ENCODE peak calls at places on chromosomes 13 and 19, in nine cellular contexts. One of them, this sample, is unnamed.
A peak's percentile ranks its signal among the peaks of the same experiment; 100 is the strongest.

GRCh38 chr19:58477130-58477529 is 978 bp downstream of the ZNF446 start:
- DNase-seq in H54: no peak
- DNase-seq in right lobe of liver: peak; percentile 61
- DNase-seq in ovary: no peak
- DNase-seq in Peyer's patch: no peak
- DNase-seq in IMR-90: no peak
- DNase-seq in transverse colon: no peak
- DNase-seq in upper lobe of left lung: peak; percentile 84
- DNase-seq in stomach: no peak
- DNase-seq in this sample: no peak

GRCh38 chr19:34667349-34668076 is 9.4 kb downstream of the SCGB2B2 start:
- DNase-seq in H54: no peak
- DNase-seq in right lobe of liver: no peak
- DNase-seq in ovary: no peak
- DNase-seq in Peyer's patch: no peak
- DNase-seq in IMR-90: peak; percentile 27
- DNase-seq in transverse colon: no peak
- DNase-seq in upper lobe of left lung: peak; percentile 76
- DNase-seq in stomach: no peak
- DNase-seq in this sample: no peak

GRCh38 chr13:100984349-100984748 is 309.8 kb upstream of the TMTC4 start:
- DNase-seq in H54: no peak
- DNase-seq in right lobe of liver: no peak
- DNase-seq in ovary: no peak
- DNase-seq in Peyer's patch: no peak
- DNase-seq in IMR-90: no peak
- DNase-seq in transverse colon: no peak
- DNase-seq in upper lobe of left lung: no peak
- DNase-seq in stomach: no peak
- DNase-seq in this sample: no peak

GRCh38 chr19:15252398-15253018 is 20.3 kb upstream of the EPHX3 start:
- DNase-seq in H54: peak; percentile 43
- DNase-seq in right lobe of liver: no peak
- DNase-seq in ovary: no peak
- DNase-seq in Peyer's patch: no peak
- DNase-seq in IMR-90: peak; percentile 45
- DNase-seq in transverse colon: no peak
- DNase-seq in upper lobe of left lung: no peak
- DNase-seq in stomach: no peak
- DNase-seq in this sample: no peak

GRCh38 chr13:60617863-60618733 is 221.1 kb downstream of the TDRD3 start:
- DNase-seq in H54: peak; percentile 9
- DNase-seq in right lobe of liver: no peak
- DNase-seq in ovary: no peak
- DNase-seq in Peyer's patch: no peak
- DNase-seq in IMR-90: peak; percentile 36
- DNase-seq in transverse colon: no peak
- DNase-seq in upper lobe of left lung: no peak
- DNase-seq in stomach: no peak
- DNase-seq in this sample: no peak

GRCh38 chr13:93745884-93746283 is 519.3 kb downstream of the GPC6 start:
- DNase-seq in H54: no peak
- DNase-seq in right lobe of liver: no peak
- DNase-seq in ovary: no peak
- DNase-seq in Peyer's patch: no peak
- DNase-seq in IMR-90: peak; percentile 74
- DNase-seq in transverse colon: no peak
- DNase-seq in upper lobe of left lung: no peak
- DNase-seq in stomach: no peak
- DNase-seq in this sample: no peak

GRCh38 chr19:41548954-41549688 is 26.8 kb upstream of the CEACAM21 start:
- DNase-seq in H54: no peak
- DNase-seq in right lobe of liver: no peak
- DNase-seq in ovary: no peak
- DNase-seq in Peyer's patch: peak; percentile 91
- DNase-seq in IMR-90: no peak
- DNase-seq in transverse colon: peak; percentile 71
- DNase-seq in upper lobe of left lung: no peak
- DNase-seq in stomach: peak; percentile 43
- DNase-seq in this sample: no peak

GRCh38 chr13:96984061-96984508 is 10.2 kb downstream of the OXGR1 start:
- DNase-seq in H54: no peak
- DNase-seq in right lobe of liver: no peak
- DNase-seq in ovary: no peak
- DNase-seq in Peyer's patch: peak; percentile 65
- DNase-seq in IMR-90: no peak
- DNase-seq in transverse colon: peak; percentile 76
- DNase-seq in upper lobe of left lung: no peak
- DNase-seq in stomach: peak; percentile 78
- DNase-seq in this sample: peak; percentile 49

DNA sequence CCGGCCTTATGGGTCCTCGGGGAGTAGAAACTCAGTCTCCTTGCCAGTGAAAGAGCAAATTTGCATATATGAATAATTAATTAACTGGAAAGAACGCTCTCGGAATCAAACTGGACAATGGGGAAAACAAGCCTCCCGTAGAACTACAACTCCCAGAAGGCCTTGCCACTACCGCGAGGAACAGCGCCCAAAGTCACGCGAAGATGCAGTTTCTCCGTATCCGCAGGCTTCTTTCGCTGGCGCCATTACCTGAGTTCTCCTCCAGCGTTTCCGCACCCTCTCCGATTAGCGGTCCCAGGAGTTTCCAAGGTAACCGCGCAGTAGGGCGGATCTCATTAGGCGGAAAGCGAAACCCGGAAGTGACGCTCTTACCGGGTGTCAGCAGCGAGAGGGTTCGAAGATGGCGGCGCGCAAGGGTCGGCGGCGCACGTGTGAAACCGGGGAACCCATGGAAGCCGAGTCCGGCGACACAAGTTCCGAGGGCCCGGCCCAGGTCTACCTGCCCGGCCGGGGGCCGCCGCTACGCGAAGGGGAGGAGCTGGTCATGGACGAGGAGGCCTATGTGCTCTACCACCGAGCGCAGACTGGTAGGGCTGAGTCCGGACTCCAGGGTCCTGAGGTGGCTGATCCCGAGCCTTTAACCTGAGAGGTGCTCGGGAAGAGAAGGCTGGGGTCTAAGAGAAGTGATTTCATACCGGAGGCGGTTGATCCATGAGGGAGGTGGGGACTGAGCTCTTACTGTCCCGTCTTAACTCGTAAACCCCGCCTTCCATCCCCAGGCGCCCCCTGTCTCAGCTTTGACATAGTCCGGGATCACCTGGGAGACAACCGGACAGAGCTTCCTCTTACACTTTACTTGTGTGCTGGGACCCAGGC is at the start of gene GRWD1:
- DNase-seq in H54: peak; percentile 95
- DNase-seq in right lobe of liver: peak; percentile 94
- DNase-seq in ovary: peak; percentile 94
- DNase-seq in Peyer's patch: peak; percentile 97
- DNase-seq in IMR-90: peak; percentile 94
- DNase-seq in transverse colon: peak; percentile 93
- DNase-seq in upper lobe of left lung: peak; percentile 93
- DNase-seq in stomach: peak; percentile 91
- DNase-seq in this sample: peak; percentile 95
- TF ChIP-seq POLR2A in H54: peak; percentile 55
- TF ChIP-seq POLR2A in right lobe of liver: peak; percentile 52
- TF ChIP-seq POLR2A in ovary: peak; percentile 70
- TF ChIP-seq POLR2A in Peyer's patch: peak; percentile 29
- TF ChIP-seq POLR2A in IMR-90: peak; percentile 72
- TF ChIP-seq POLR2A in transverse colon: peak; percentile 46
- TF ChIP-seq POLR2A in upper lobe of left lung: no peak
- TF ChIP-seq POLR2A in stomach: no peak
- TF ChIP-seq POLR2A in this sample: peak; percentile 87

GRCh38 chr19:31529121-31529520 is 179.9 kb upstream of the TSHZ3 start:
- DNase-seq in H54: no peak
- DNase-seq in right lobe of liver: no peak
- DNase-seq in ovary: no peak
- DNase-seq in Peyer's patch: no peak
- DNase-seq in IMR-90: no peak
- DNase-seq in transverse colon: no peak
- DNase-seq in upper lobe of left lung: no peak
- DNase-seq in stomach: no peak
- DNase-seq in this sample: no peak
- TF ChIP-seq POLR2A in H54: no peak
- TF ChIP-seq POLR2A in right lobe of liver: no peak
- TF ChIP-seq POLR2A in ovary: no peak
- TF ChIP-seq POLR2A in Peyer's patch: no peak
- TF ChIP-seq POLR2A in IMR-90: no peak
- TF ChIP-seq POLR2A in transverse colon: no peak
- TF ChIP-seq POLR2A in upper lobe of left lung: no peak
- TF ChIP-seq POLR2A in stomach: no peak
- TF ChIP-seq POLR2A in this sample: no peak

GRCh38 chr19:10968527-10969081 is 7.8 kb downstream of the SMARCA4 start:
- DNase-seq in H54: no peak
- DNase-seq in right lobe of liver: no peak
- DNase-seq in ovary: no peak
- DNase-seq in Peyer's patch: peak; percentile 53
- DNase-seq in IMR-90: no peak
- DNase-seq in transverse colon: peak; percentile 39
- DNase-seq in upper lobe of left lung: no peak
- DNase-seq in stomach: no peak
- DNase-seq in this sample: no peak
- TF ChIP-seq POLR2A in H54: no peak
- TF ChIP-seq POLR2A in right lobe of liver: no peak
- TF ChIP-seq POLR2A in ovary: no peak
- TF ChIP-seq POLR2A in Peyer's patch: no peak
- TF ChIP-seq POLR2A in IMR-90: no peak
- TF ChIP-seq POLR2A in transverse colon: no peak
- TF ChIP-seq POLR2A in upper lobe of left lung: no peak
- TF ChIP-seq POLR2A in stomach: no peak
- TF ChIP-seq POLR2A in this sample: no peak

DNA sequence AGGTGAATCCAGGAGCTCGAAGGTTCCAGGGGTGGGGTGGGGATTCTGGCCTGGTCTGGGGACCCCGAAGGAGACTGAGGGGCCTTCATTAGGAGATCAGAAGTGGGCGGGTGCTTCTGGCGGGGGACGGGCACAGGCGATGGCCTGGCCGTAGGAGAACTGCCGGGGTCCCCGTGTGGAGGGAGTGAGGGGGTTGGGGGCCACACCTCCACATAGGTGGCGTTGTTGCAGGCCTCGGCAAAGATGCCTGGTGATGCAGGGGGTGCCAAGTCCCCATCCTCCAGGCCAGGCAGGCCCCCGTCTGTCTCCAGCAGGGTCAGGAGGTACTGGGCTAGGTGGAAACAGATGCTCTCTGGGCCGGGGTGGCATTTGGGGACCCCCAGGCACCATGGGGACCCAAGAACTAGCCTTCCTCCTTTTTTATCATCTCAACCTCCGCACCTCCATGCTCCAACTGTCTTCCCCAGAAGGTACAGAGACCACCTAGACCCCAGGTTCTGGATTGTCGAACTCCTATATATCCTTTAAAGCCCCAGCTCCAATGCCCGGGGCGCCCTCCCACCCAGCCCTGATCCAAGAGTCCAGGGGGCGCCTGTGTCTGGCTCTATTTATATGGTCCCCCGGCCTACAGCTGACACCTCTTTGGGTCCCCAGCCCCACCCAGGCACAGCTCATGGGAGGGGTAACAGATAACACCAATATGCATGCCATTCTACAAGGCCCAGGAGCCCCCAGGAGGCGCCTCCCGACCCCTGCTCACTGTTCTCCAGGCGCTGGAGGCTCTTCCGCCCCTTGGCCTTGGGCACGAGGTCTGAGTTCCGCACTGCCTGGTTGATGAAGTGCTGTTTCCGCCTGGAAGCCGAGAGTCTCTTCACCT is 8.2 kb downstream of the RNU6-9 start:
- DNase-seq in H54: no peak
- DNase-seq in right lobe of liver: no peak
- DNase-seq in ovary: no peak
- DNase-seq in Peyer's patch: no peak
- DNase-seq in IMR-90: no peak
- DNase-seq in transverse colon: no peak
- DNase-seq in upper lobe of left lung: no peak
- DNase-seq in stomach: no peak
- DNase-seq in this sample: no peak
- TF ChIP-seq POLR2A in H54: no peak
- TF ChIP-seq POLR2A in right lobe of liver: no peak
- TF ChIP-seq POLR2A in ovary: no peak
- TF ChIP-seq POLR2A in Peyer's patch: no peak
- TF ChIP-seq POLR2A in IMR-90: no peak
- TF ChIP-seq POLR2A in transverse colon: no peak
- TF ChIP-seq POLR2A in upper lobe of left lung: no peak
- TF ChIP-seq POLR2A in stomach: no peak
- TF ChIP-seq POLR2A in this sample: no peak

GRCh38 chr19:38900220-38900629 is 456 bp downstream of the NFKBIB start:
- DNase-seq in H54: no peak
- DNase-seq in right lobe of liver: no peak
- DNase-seq in ovary: no peak
- DNase-seq in Peyer's patch: no peak
- DNase-seq in IMR-90: no peak
- DNase-seq in transverse colon: no peak
- DNase-seq in upper lobe of left lung: no peak
- DNase-seq in stomach: no peak
- DNase-seq in this sample: no peak
- TF ChIP-seq POLR2A in H54: no peak
- TF ChIP-seq POLR2A in right lobe of liver: no peak
- TF ChIP-seq POLR2A in ovary: no peak
- TF ChIP-seq POLR2A in Peyer's patch: no peak
- TF ChIP-seq POLR2A in IMR-90: no peak
- TF ChIP-seq POLR2A in transverse colon: no peak
- TF ChIP-seq POLR2A in upper lobe of left lung: no peak
- TF ChIP-seq POLR2A in stomach: no peak
- TF ChIP-seq POLR2A in this sample: no peak

DNA sequence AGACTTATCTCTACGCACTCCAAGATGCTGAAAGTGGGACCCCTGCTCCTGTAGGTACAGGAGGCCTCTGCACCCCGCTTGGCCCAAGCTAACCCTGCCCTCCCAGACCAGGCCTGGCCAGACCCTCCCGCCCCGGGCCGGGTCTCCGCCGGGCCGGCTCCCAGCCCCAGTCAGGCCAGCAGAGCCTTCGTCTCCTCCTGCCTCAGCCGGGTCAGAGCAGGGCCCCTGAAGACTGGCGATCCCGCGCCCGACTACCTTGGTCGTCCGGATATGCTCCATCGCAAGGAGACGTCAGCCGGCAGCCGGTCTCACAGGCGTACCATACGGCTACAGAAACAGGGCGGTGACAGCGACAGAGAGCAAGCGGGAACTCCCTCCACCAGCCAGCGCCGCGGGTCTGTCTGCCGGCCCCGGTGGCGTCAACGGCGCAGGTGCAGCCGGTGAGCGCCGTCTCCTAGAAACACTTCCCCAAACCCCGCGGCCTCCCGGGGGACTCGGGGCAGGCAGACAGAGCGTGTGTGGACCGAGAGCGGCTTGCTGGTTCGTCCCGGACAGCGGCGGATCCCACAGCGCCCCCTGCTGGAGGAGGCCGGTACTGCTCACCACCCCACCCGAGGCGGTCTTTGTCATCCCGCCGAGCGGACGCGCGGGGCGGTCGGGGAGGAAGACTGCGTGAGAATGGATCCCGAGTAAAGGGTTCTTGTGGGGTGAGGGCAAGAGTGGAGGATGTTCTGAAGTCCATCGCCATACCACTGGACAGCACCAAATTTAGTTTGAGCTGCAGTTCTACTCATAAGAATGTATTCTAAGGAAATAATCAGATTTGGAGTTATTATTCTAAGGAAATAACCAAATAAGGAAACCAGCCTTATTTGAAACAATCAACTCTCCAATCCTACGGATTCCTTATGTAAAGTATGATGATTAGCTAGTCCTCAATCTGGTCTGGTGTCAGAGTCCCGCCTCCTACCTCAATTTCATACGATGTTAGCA is at the start of gene MTMR6:
- DNase-seq in H54: peak; percentile 63
- DNase-seq in right lobe of liver: peak; percentile 95
- DNase-seq in ovary: peak; percentile 92
- DNase-seq in Peyer's patch: peak; percentile 97
- DNase-seq in IMR-90: peak; percentile 82
- DNase-seq in transverse colon: peak; percentile 94
- DNase-seq in upper lobe of left lung: peak; percentile 99
- DNase-seq in stomach: peak; percentile 92
- DNase-seq in this sample: peak; percentile 89
- TF ChIP-seq POLR2A in H54: peak; percentile 55
- TF ChIP-seq POLR2A in right lobe of liver: peak; percentile 79
- TF ChIP-seq POLR2A in ovary: peak; percentile 44
- TF ChIP-seq POLR2A in Peyer's patch: peak; percentile 66
- TF ChIP-seq POLR2A in IMR-90: peak; percentile 83
- TF ChIP-seq POLR2A in transverse colon: peak; percentile 77
- TF ChIP-seq POLR2A in upper lobe of left lung: peak; percentile 86
- TF ChIP-seq POLR2A in stomach: no peak
- TF ChIP-seq POLR2A in this sample: peak; percentile 63

This sample was measured in GM12891.